ENCODE peak calls at places on chromosome 6, in nine cellular contexts. One of them, this sample, is unnamed.

GRCh38 chr6:150207931-150208570 is 65.2 kb downstream of the PPP1R14C start:
- DNase-seq in nephron progenitor cell: no peak
- DNase-seq in pancreas: no peak
- DNase-seq in neural crest cell: no peak
- DNase-seq in psoas muscle: no peak
- DNase-seq in GM12865: no peak
- DNase-seq in fibroblast of the aortic adventitia: no peak
- DNase-seq in CD8-positive, alpha-beta T cell: no peak
- DNase-seq in uterus: no peak
- DNase-seq in this sample: no peak

GRCh38 chr6:90715093-90715655 is 128.3 kb upstream of the MAP3K7 start:
- DNase-seq in neural crest cell: no peak
- DNase-seq in GM12865: no peak
- DNase-seq in fibroblast of the aortic adventitia: peak; percentile 1
- DNase-seq in CD8-positive, alpha-beta T cell: no peak
- DNase-seq in pancreas: no peak
- DNase-seq in psoas muscle: no peak
- DNase-seq in uterus: no peak
- DNase-seq in nephron progenitor cell: no peak
- DNase-seq in this sample: no peak

GRCh38 chr6:41344865-41345264 is 9.5 kb downstream of the NCR2 start:
- DNase-seq in uterus: no peak
- DNase-seq in nephron progenitor cell: no peak
- DNase-seq in fibroblast of the aortic adventitia: no peak
- DNase-seq in pancreas: no peak
- DNase-seq in neural crest cell: no peak
- DNase-seq in GM12865: peak; percentile 54
- DNase-seq in psoas muscle: no peak
- DNase-seq in CD8-positive, alpha-beta T cell: peak; percentile 71
- DNase-seq in this sample: peak; percentile 20

GRCh38 chr6:50586074-50586473 is 127.3 kb upstream of the TFAP2D start:
- DNase-seq in uterus: no peak
- DNase-seq in nephron progenitor cell: no peak
- DNase-seq in GM12865: no peak
- DNase-seq in fibroblast of the aortic adventitia: no peak
- DNase-seq in CD8-positive, alpha-beta T cell: no peak
- DNase-seq in pancreas: no peak
- DNase-seq in neural crest cell: no peak
- DNase-seq in psoas muscle: no peak
- DNase-seq in this sample: no peak

GRCh38 chr6:46400898-46401297 is 90.4 kb downstream of the RCAN2 start:
- DNase-seq in fibroblast of the aortic adventitia: no peak
- DNase-seq in psoas muscle: no peak
- DNase-seq in uterus: no peak
- DNase-seq in GM12865: no peak
- DNase-seq in pancreas: no peak
- DNase-seq in CD8-positive, alpha-beta T cell: no peak
- DNase-seq in neural crest cell: no peak
- DNase-seq in nephron progenitor cell: no peak
- DNase-seq in this sample: no peak

GRCh38 chr6:140572129-140572528 is 1197.7 kb upstream of the CITED2 start:
- DNase-seq in psoas muscle: no peak
- DNase-seq in fibroblast of the aortic adventitia: peak; percentile 98
- DNase-seq in CD8-positive, alpha-beta T cell: no peak
- DNase-seq in neural crest cell: no peak
- DNase-seq in nephron progenitor cell: no peak
- DNase-seq in GM12865: peak; percentile 21
- DNase-seq in uterus: no peak
- DNase-seq in pancreas: no peak
- DNase-seq in this sample: no peak

GRCh38 chr6:52511572-52512151 is 65.2 kb downstream of the TRAM2 start:
- DNase-seq in uterus: no peak
- DNase-seq in fibroblast of the aortic adventitia: peak; percentile 67
- DNase-seq in CD8-positive, alpha-beta T cell: no peak
- DNase-seq in GM12865: no peak
- DNase-seq in neural crest cell: no peak
- DNase-seq in pancreas: no peak
- DNase-seq in nephron progenitor cell: no peak
- DNase-seq in psoas muscle: no peak
- DNase-seq in this sample: no peak

GRCh38 chr6:4135665-4136353 is 434 bp upstream of the ECI2 start:
- DNase-seq in GM12865: peak; percentile 96
- DNase-seq in psoas muscle: peak; percentile 98
- DNase-seq in CD8-positive, alpha-beta T cell: peak; percentile 97
- DNase-seq in neural crest cell: peak; percentile 87
- DNase-seq in nephron progenitor cell: peak; percentile 98
- DNase-seq in fibroblast of the aortic adventitia: peak; percentile 93
- DNase-seq in uterus: peak; percentile 99
- DNase-seq in pancreas: peak; percentile 97
- DNase-seq in this sample: peak; percentile 93

GRCh38 chr6:15956205-15957106 is 172.4 kb upstream of the MYLIP start:
- DNase-seq in psoas muscle: no peak
- DNase-seq in nephron progenitor cell: no peak
- DNase-seq in fibroblast of the aortic adventitia: no peak
- DNase-seq in neural crest cell: no peak
- DNase-seq in GM12865: no peak
- DNase-seq in CD8-positive, alpha-beta T cell: no peak
- DNase-seq in pancreas: no peak
- DNase-seq in uterus: no peak
- DNase-seq in this sample: no peak

GRCh38 chr6:1572892-1573291 is 36.8 kb upstream of the FOXC1 start:
- DNase-seq in GM12865: no peak
- DNase-seq in psoas muscle: no peak
- DNase-seq in fibroblast of the aortic adventitia: no peak
- DNase-seq in CD8-positive, alpha-beta T cell: no peak
- DNase-seq in nephron progenitor cell: no peak
- DNase-seq in uterus: no peak
- DNase-seq in neural crest cell: no peak
- DNase-seq in pancreas: no peak
- DNase-seq in this sample: no peak

GRCh38 chr6:13914346-13914745 is 10.4 kb upstream of the RNF182 start:
- DNase-seq in CD8-positive, alpha-beta T cell: no peak
- DNase-seq in uterus: no peak
- DNase-seq in GM12865: no peak
- DNase-seq in neural crest cell: no peak
- DNase-seq in fibroblast of the aortic adventitia: no peak
- DNase-seq in nephron progenitor cell: no peak
- DNase-seq in psoas muscle: no peak
- DNase-seq in pancreas: no peak
- DNase-seq in this sample: no peak

GRCh38 chr6:2665169-2666070 is 85.3 kb downstream of the MYLK4 start:
- DNase-seq in psoas muscle: no peak
- DNase-seq in neural crest cell: no peak
- DNase-seq in CD8-positive, alpha-beta T cell: no peak
- DNase-seq in nephron progenitor cell: no peak
- DNase-seq in fibroblast of the aortic adventitia: peak; percentile 3
- DNase-seq in uterus: no peak
- DNase-seq in pancreas: no peak
- DNase-seq in GM12865: no peak
- DNase-seq in this sample: no peak

GRCh38 chr6:28974505-28974904 is 30.6 kb downstream of the ZNF311 start:
- DNase-seq in uterus: no peak
- DNase-seq in nephron progenitor cell: no peak
- DNase-seq in psoas muscle: no peak
- DNase-seq in fibroblast of the aortic adventitia: no peak
- DNase-seq in neural crest cell: no peak
- DNase-seq in GM12865: no peak
- DNase-seq in CD8-positive, alpha-beta T cell: no peak
- DNase-seq in pancreas: no peak
- DNase-seq in this sample: no peak

GRCh38 chr6:125310994-125311649 is 9.4 kb upstream of the HDDC2 start:
- DNase-seq in nephron progenitor cell: peak; percentile 26
- DNase-seq in neural crest cell: peak; percentile 16
- DNase-seq in psoas muscle: no peak
- DNase-seq in fibroblast of the aortic adventitia: peak; percentile 84
- DNase-seq in GM12865: peak; percentile 60
- DNase-seq in pancreas: peak; percentile 7
- DNase-seq in uterus: no peak
- DNase-seq in CD8-positive, alpha-beta T cell: peak; percentile 48
- DNase-seq in this sample: no peak

GRCh38 chr6:165893431-165893830 is 230.4 kb upstream of the PDE10A start:
- DNase-seq in nephron progenitor cell: no peak
- DNase-seq in CD8-positive, alpha-beta T cell: no peak
- DNase-seq in uterus: no peak
- DNase-seq in neural crest cell: no peak
- DNase-seq in pancreas: no peak
- DNase-seq in fibroblast of the aortic adventitia: no peak
- DNase-seq in psoas muscle: no peak
- DNase-seq in GM12865: no peak
- DNase-seq in this sample: no peak

GRCh38 chr6:55818482-55818881 is 56.9 kb downstream of the BMP5 start:
- DNase-seq in neural crest cell: no peak
- DNase-seq in pancreas: no peak
- DNase-seq in nephron progenitor cell: no peak
- DNase-seq in CD8-positive, alpha-beta T cell: no peak
- DNase-seq in GM12865: no peak
- DNase-seq in fibroblast of the aortic adventitia: no peak
- DNase-seq in psoas muscle: no peak
- DNase-seq in uterus: no peak
- DNase-seq in this sample: no peak

GRCh38 chr6:157898640-157899039 is 75.6 kb downstream of the SNX9 start:
- DNase-seq in nephron progenitor cell: no peak
- DNase-seq in pancreas: no peak
- DNase-seq in uterus: no peak
- DNase-seq in CD8-positive, alpha-beta T cell: no peak
- DNase-seq in psoas muscle: no peak
- DNase-seq in neural crest cell: no peak
- DNase-seq in fibroblast of the aortic adventitia: no peak
- DNase-seq in GM12865: no peak
- DNase-seq in this sample: no peak

GRCh38 chr6:37525460-37526357 is 26.0 kb upstream of the CCDC167 start:
- DNase-seq in uterus: no peak
- DNase-seq in pancreas: no peak
- DNase-seq in neural crest cell: no peak
- DNase-seq in GM12865: no peak
- DNase-seq in psoas muscle: no peak
- DNase-seq in fibroblast of the aortic adventitia: peak; percentile 32
- DNase-seq in nephron progenitor cell: peak; percentile 81
- DNase-seq in CD8-positive, alpha-beta T cell: no peak
- DNase-seq in this sample: no peak

GRCh38 chr6:157432231-157432630 is 51.2 kb downstream of the ZDHHC14 start:
- DNase-seq in pancreas: no peak
- DNase-seq in psoas muscle: no peak
- DNase-seq in GM12865: no peak
- DNase-seq in nephron progenitor cell: no peak
- DNase-seq in uterus: no peak
- DNase-seq in neural crest cell: no peak
- DNase-seq in CD8-positive, alpha-beta T cell: no peak
- DNase-seq in fibroblast of the aortic adventitia: no peak
- DNase-seq in this sample: no peak

GRCh38 chr6:89008299-89008698 is 44.9 kb upstream of the RNGTT start:
- DNase-seq in neural crest cell: no peak
- DNase-seq in psoas muscle: no peak
- DNase-seq in uterus: no peak
- DNase-seq in fibroblast of the aortic adventitia: no peak
- DNase-seq in nephron progenitor cell: no peak
- DNase-seq in pancreas: no peak
- DNase-seq in GM12865: no peak
- DNase-seq in CD8-positive, alpha-beta T cell: no peak
- DNase-seq in this sample: no peak

GRCh38 chr6:7172605-7173185 is 64.9 kb downstream of the RREB1 start:
- DNase-seq in neural crest cell: no peak
- DNase-seq in nephron progenitor cell: no peak
- DNase-seq in fibroblast of the aortic adventitia: peak; percentile 79
- DNase-seq in pancreas: peak; percentile 73
- DNase-seq in psoas muscle: peak; percentile 64
- DNase-seq in CD8-positive, alpha-beta T cell: no peak
- DNase-seq in uterus: no peak
- DNase-seq in GM12865: no peak
- DNase-seq in this sample: no peak

GRCh38 chr6:139979021-139979721 is 604.7 kb upstream of the CITED2 start:
- DNase-seq in neural crest cell: no peak
- DNase-seq in fibroblast of the aortic adventitia: no peak
- DNase-seq in CD8-positive, alpha-beta T cell: no peak
- DNase-seq in uterus: no peak
- DNase-seq in nephron progenitor cell: peak; percentile 56
- DNase-seq in psoas muscle: no peak
- DNase-seq in pancreas: no peak
- DNase-seq in GM12865: no peak
- DNase-seq in this sample: no peak

GRCh38 chr6:122809001-122809400 is 19.9 kb downstream of the SMPDL3A start:
- DNase-seq in psoas muscle: no peak
- DNase-seq in GM12865: no peak
- DNase-seq in CD8-positive, alpha-beta T cell: no peak
- DNase-seq in fibroblast of the aortic adventitia: no peak
- DNase-seq in pancreas: no peak
- DNase-seq in nephron progenitor cell: no peak
- DNase-seq in uterus: no peak
- DNase-seq in neural crest cell: no peak
- DNase-seq in this sample: no peak
- TF ChIP-seq CTCF in psoas muscle: no peak
- TF ChIP-seq CTCF in GM12865: no peak
- TF ChIP-seq CTCF in CD8-positive, alpha-beta T cell: no peak
- TF ChIP-seq CTCF in fibroblast of the aortic adventitia: no peak
- TF ChIP-seq CTCF in pancreas: no peak
- TF ChIP-seq CTCF in nephron progenitor cell: no peak
- TF ChIP-seq CTCF in uterus: no peak
- TF ChIP-seq CTCF in neural crest cell: no peak
- TF ChIP-seq CTCF in this sample: no peak

GRCh38 chr6:389622-390021 is 1.9 kb upstream of the IRF4 start:
- DNase-seq in pancreas: no peak
- DNase-seq in fibroblast of the aortic adventitia: no peak
- DNase-seq in CD8-positive, alpha-beta T cell: no peak
- DNase-seq in uterus: no peak
- DNase-seq in psoas muscle: no peak
- DNase-seq in nephron progenitor cell: no peak
- DNase-seq in neural crest cell: no peak
- DNase-seq in GM12865: peak; percentile 91
- DNase-seq in this sample: no peak
- TF ChIP-seq CTCF in pancreas: no peak
- TF ChIP-seq CTCF in fibroblast of the aortic adventitia: no peak
- TF ChIP-seq CTCF in CD8-positive, alpha-beta T cell: no peak
- TF ChIP-seq CTCF in uterus: no peak
- TF ChIP-seq CTCF in psoas muscle: no peak
- TF ChIP-seq CTCF in nephron progenitor cell: no peak
- TF ChIP-seq CTCF in neural crest cell: no peak
- TF ChIP-seq CTCF in GM12865: no peak
- TF ChIP-seq CTCF in this sample: no peak

DNA sequence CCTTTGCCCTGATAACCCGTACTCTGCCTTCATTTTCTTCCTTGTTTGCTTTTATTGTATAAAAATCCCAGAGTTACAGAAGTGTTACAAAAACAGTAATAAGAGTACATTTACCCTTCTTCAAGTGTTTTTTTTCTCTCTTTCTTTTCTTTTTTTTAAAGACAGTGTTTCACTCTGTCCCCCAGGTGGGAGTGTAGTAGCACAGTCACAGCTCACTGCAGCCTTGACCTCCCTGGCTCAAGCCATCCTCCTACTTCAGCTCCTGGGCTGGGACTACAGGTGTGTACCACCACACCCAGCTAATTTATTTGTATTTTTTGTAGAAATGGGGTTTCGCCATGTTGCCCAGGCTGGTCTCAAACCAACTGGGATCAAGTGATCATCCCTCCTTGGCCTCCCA is 402.7 kb downstream of the CDKAL1 start:
- DNase-seq in GM12865: no peak
- DNase-seq in pancreas: no peak
- DNase-seq in uterus: no peak
- DNase-seq in fibroblast of the aortic adventitia: no peak
- DNase-seq in neural crest cell: no peak
- DNase-seq in nephron progenitor cell: no peak
- DNase-seq in CD8-positive, alpha-beta T cell: no peak
- DNase-seq in psoas muscle: no peak
- DNase-seq in this sample: no peak
- TF ChIP-seq CTCF in GM12865: no peak
- TF ChIP-seq CTCF in pancreas: no peak
- TF ChIP-seq CTCF in uterus: no peak
- TF ChIP-seq CTCF in fibroblast of the aortic adventitia: no peak
- TF ChIP-seq CTCF in neural crest cell: no peak
- TF ChIP-seq CTCF in nephron progenitor cell: no peak
- TF ChIP-seq CTCF in CD8-positive, alpha-beta T cell: no peak
- TF ChIP-seq CTCF in psoas muscle: no peak
- TF ChIP-seq CTCF in this sample: no peak

GRCh38 chr6:168451805-168452204 is 10.8 kb downstream of the SMOC2 start:
- DNase-seq in pancreas: no peak
- DNase-seq in uterus: no peak
- DNase-seq in nephron progenitor cell: no peak
- DNase-seq in neural crest cell: no peak
- DNase-seq in GM12865: no peak
- DNase-seq in psoas muscle: no peak
- DNase-seq in fibroblast of the aortic adventitia: no peak
- DNase-seq in CD8-positive, alpha-beta T cell: no peak
- DNase-seq in this sample: no peak
- TF ChIP-seq CTCF in pancreas: no peak
- TF ChIP-seq CTCF in uterus: peak; percentile 45
- TF ChIP-seq CTCF in nephron progenitor cell: peak; percentile 40
- TF ChIP-seq CTCF in neural crest cell: peak; percentile 43
- TF ChIP-seq CTCF in GM12865: no peak
- TF ChIP-seq CTCF in psoas muscle: no peak
- TF ChIP-seq CTCF in fibroblast of the aortic adventitia: peak; percentile 54
- TF ChIP-seq CTCF in CD8-positive, alpha-beta T cell: no peak
- TF ChIP-seq CTCF in this sample: no peak

This sample was measured in mesothelial cell of epicardium.